ENCODE peak calls at places on chromosomes 13 and 19, in seven cellular contexts. E is ovary, J is thoracic aorta, F is GM12878, Z is uterus, M is keratinocyte, Q is thyroid gland. B is an unnamed sample.

GRCh38 chr13:45878966-45879365 is 27.4 kb upstream of the SIAH3 start:
- DNase-seq in J (no peak), Z (no peak), F (no peak), M (no peak), Q (no peak), E (no peak), B (no peak)

GRCh38 chr13:68145852-68146251 is 915.7 kb upstream of the PCDH9 start:
- DNase-seq in Q (no peak), Z (no peak), M (no peak), F (no peak), J (no peak), E (no peak), B (no peak)

GRCh38 chr19:34351382-34351802 is 13.6 kb upstream of the GPI start:
- DNase-seq in M (no peak), J (no peak), F (peak; percentile 25), Z (no peak), Q (no peak), E (no peak), B (peak; percentile 61)

GRCh38 chr13:112756511-112756966 is 66.7 kb downstream of the ATP11A start:
- DNase-seq in F (no peak), Q (no peak), Z (no peak), J (no peak), M (no peak), E (no peak), B (no peak)

GRCh38 chr13:86298741-86299140 is 499.5 kb upstream of the SLITRK6 start:
- DNase-seq in E (no peak), Q (no peak), Z (no peak), M (no peak), J (no peak), F (no peak), B (no peak)

GRCh38 chr13:32211788-32212187 is 103.4 kb downstream of the ZAR1L start:
- DNase-seq in Z (no peak), F (no peak), J (no peak), E (no peak), M (no peak), Q (no peak), B (no peak)

GRCh38 chr19:19134687-19135158 is 3.6 kb downstream of the TMEM161A start:
- DNase-seq in M (no peak), J (no peak), Z (no peak), E (no peak), Q (peak; percentile 52), F (no peak), B (peak; percentile 20)

GRCh38 chr13:103199380-103200088 is 133.3 kb upstream of the SLC10A2 start:
- DNase-seq in Z (no peak), M (no peak), J (no peak), E (no peak), Q (no peak), F (no peak), B (no peak)

GRCh38 chr19:33064117-33064777 is 441 bp downstream of the RHPN2 start:
- DNase-seq in E (peak; percentile 46), J (no peak), Q (peak; percentile 80), M (no peak), F (no peak), Z (no peak), B (peak; percentile 53)

GRCh38 chr19:15733895-15734294 is 3.9 kb upstream of the OR10H3 start:
- DNase-seq in F (no peak), M (no peak), J (no peak), Q (no peak), Z (no peak), E (no peak), B (no peak)

GRCh38 chr13:26971990-26972888 is 199.4 kb downstream of the USP12 start:
- DNase-seq in F (no peak), J (no peak), M (no peak), Q (no peak), Z (no peak), E (no peak), B (peak; percentile 67)

GRCh38 chr13:33228645-33229445 is 56.7 kb downstream of the STARD13 start:
- DNase-seq in Q (peak; percentile 43), M (no peak), J (no peak), Z (no peak), E (no peak), F (no peak), B (no peak)

GRCh38 chr13:48094404-48094780 is 512 bp downstream of the MED4 start:
- DNase-seq in J (no peak), Z (no peak), F (no peak), M (no peak), E (no peak), Q (no peak), B (no peak)

GRCh38 chr19:45595814-45596213 is 6.2 kb downstream of the GPR4 start:
- DNase-seq in E (no peak), J (no peak), Q (no peak), M (no peak), F (no peak), Z (no peak), B (no peak)

GRCh38 chr19:33554391-33554790 is 32.8 kb upstream of the PEPD start:
- DNase-seq in E (peak; percentile 14), F (no peak), Z (no peak), M (no peak), J (no peak), Q (no peak), B (no peak)

GRCh38 chr13:99162543-99162942 is 38.1 kb upstream of the UBAC2 start:
- DNase-seq in Q (no peak), Z (no peak), M (no peak), E (no peak), F (no peak), J (no peak), B (no peak)

DNA sequence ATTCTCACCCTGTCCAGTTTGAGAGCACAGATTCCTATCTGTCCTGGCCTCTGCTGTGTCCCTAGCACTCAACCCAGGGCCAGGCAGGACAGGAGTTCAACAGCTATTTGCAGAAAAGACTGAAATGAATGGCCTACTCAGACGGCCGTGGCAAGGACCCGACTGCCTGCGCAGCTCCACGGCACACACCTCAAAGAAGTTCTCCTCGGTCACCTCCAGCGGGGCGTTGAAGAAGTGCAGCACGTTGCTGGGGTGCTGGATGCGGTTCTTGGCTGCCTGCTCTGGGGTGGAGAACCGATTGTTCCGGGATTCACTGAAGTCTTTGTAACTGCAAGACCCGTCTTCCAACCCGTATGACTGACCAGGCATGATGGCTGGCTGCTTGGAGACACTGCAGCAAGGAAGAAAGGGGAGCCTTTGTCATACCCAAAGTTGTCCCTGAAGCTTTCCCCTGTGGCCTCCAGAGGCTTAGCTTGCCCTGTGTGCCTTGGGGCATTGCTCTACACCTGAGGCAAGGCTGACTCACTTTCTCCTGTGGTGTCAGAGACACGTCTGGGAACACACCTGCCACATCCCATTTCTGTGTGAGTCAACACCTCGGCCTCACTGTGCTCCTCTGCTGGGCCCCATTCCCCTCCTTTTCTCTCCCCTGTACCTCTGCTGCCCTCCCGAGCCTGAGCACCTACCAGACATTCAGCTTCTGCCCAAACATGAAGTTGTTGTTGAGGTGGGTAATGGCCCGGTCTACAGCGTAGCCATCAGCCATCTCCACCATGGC is 6.8 kb upstream of the ECH1 start:
- DNase-seq in Q (no peak), E (no peak), J (no peak), F (no peak), Z (no peak), M (peak; percentile 98), B (no peak)
- TF ChIP-seq CTCF in Q (no peak), E (no peak), J (no peak), F (no peak), Z (no peak), M (peak; percentile 79), B (no peak)

DNA sequence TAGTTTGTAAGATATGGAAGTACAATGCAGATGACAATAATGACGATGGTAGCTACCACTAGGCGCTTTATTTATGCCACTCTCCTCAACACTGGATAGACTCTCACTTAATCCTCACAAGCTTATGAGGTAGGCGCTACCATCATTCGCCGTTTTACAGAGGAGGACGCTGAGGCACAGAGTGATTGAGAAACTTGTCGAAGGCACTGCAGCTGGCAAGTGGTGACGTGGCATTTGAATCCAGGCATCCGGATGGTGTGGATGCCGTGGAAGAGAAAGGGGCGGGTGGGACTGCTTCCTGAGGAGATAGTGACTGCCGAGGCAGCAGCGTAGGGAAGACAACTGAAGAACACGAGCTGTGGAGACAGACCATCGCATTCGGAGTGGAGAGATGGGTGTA is 1.3 kb upstream of the RPS9 start:
- DNase-seq in M (no peak), Z (no peak), F (no peak), J (no peak), E (no peak), Q (no peak), B (no peak)
- H3K27ac ChIP-seq in M (no peak overlapping the region), Z (no peak overlapping the region), F (no peak overlapping the region), J (no peak overlapping the region), E (no peak overlapping the region), Q (no peak overlapping the region), B (no peak overlapping the region)

GRCh38 chr19:39363909-39364457 is 21.8 kb downstream of the SAMD4B start:
- DNase-seq in E (no peak), Z (no peak), J (no peak), F (no peak), Q (peak; percentile 47), M (no peak), B (no peak)
- H3K36me3 ChIP-seq in E (no peaks in the 10 kb centered on the region), Z (no peaks in the 10 kb centered on the region), J (peaks cover 17% of the 10 kb centered on the region), F (peaks cover 4% of the 10 kb centered on the region), Q (peaks cover 22% of the 10 kb centered on the region), M (peaks cover 15% of the 10 kb centered on the region), B (no peaks in the 10 kb centered on the region)

DNA sequence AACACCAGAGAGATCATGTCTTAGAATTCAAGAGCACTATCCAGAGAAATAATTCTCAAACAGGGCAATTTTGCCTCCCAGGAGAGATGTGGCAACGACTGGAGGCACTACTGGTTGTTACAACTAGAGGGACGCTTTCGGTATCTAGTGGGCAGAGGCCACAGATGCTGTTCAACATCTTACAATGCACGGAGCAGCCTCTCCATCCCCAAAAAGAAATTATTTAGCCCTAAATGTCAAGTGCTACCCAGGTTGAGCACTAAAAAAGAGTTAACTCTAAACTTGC is 78.6 kb downstream of the ABCC4 start:
- DNase-seq in Z (no peak), Q (no peak), E (no peak), M (no peak), J (no peak), F (no peak), B (no peak)
- TF ChIP-seq CTCF in Z (no peak), Q (no peak), E (no peak), M (no peak), J (no peak), F (peak; percentile 12), B (no peak)

GRCh38 chr19:10111405-10111811 is at the start of gene P2RY11:
- DNase-seq in J (no peak), Q (no peak), M (no peak), E (no peak), Z (no peak), F (peak; percentile 75), B (no peak)
- H3K27ac ChIP-seq in J (peak within 1 kb of the TSS; percentile 30), Q (no peak within 1 kb of the TSS), M (no peak within 1 kb of the TSS), E (no peak within 1 kb of the TSS), Z (no peak within 1 kb of the TSS), F (peak within 1 kb of the TSS; percentile 62), B (no peak within 1 kb of the TSS)

B was measured in pancreas.